ENCODE peak calls at places on chromosome 3, in seven cellular contexts. One of them, this sample, is unnamed.

GRCh38 chr3:12716605-12717121 is 42.4 kb downstream of the TMEM40 start:
- DNase-seq in AG08396: no peak
- DNase-seq in AG04450: no peak
- DNase-seq in stimulated activated CD8-positive, alpha-beta memory T cell treated with anti-CD3 and anti-CD28 coated beads, Interleukin-15, amount 100 ng/mL, for 4 hours: no peak
- DNase-seq in left colon: no peak
- DNase-seq in body of pancreas: no peak
- DNase-seq in endothelial cell: no peak
- DNase-seq in this sample: no peak

GRCh38 chr3:150133293-150133692 is 162.6 kb upstream of the PFN2 start:
- DNase-seq in AG08396: no peak
- DNase-seq in AG04450: no peak
- DNase-seq in stimulated activated CD8-positive, alpha-beta memory T cell treated with anti-CD3 and anti-CD28 coated beads, Interleukin-15, amount 100 ng/mL, for 4 hours: no peak
- DNase-seq in left colon: no peak
- DNase-seq in body of pancreas: no peak
- DNase-seq in endothelial cell: no peak
- DNase-seq in this sample: no peak

GRCh38 chr3:72176537-72177041 is 391.6 kb upstream of the PROK2 start:
- DNase-seq in AG08396: no peak
- DNase-seq in AG04450: no peak
- DNase-seq in stimulated activated CD8-positive, alpha-beta memory T cell treated with anti-CD3 and anti-CD28 coated beads, Interleukin-15, amount 100 ng/mL, for 4 hours: no peak
- DNase-seq in left colon: no peak
- DNase-seq in body of pancreas: no peak
- DNase-seq in endothelial cell: no peak
- DNase-seq in this sample: no peak

GRCh38 chr3:82103241-82103640 is 341.8 kb upstream of the GBE1 start:
- DNase-seq in AG08396: no peak
- DNase-seq in AG04450: no peak
- DNase-seq in stimulated activated CD8-positive, alpha-beta memory T cell treated with anti-CD3 and anti-CD28 coated beads, Interleukin-15, amount 100 ng/mL, for 4 hours: no peak
- DNase-seq in left colon: no peak
- DNase-seq in body of pancreas: no peak
- DNase-seq in endothelial cell: no peak
- DNase-seq in this sample: no peak

GRCh38 chr3:115518100-115518852 is 105.0 kb upstream of the GAP43 start:
- DNase-seq in AG08396: peak; percentile 60
- DNase-seq in AG04450: peak; percentile 65
- DNase-seq in stimulated activated CD8-positive, alpha-beta memory T cell treated with anti-CD3 and anti-CD28 coated beads, Interleukin-15, amount 100 ng/mL, for 4 hours: no peak
- DNase-seq in left colon: no peak
- DNase-seq in body of pancreas: no peak
- DNase-seq in endothelial cell: no peak
- DNase-seq in this sample: peak; percentile 74

GRCh38 chr3:56467801-56468183 is 475 bp downstream of the ERC2 start:
- DNase-seq in AG08396: no peak
- DNase-seq in AG04450: no peak
- DNase-seq in stimulated activated CD8-positive, alpha-beta memory T cell treated with anti-CD3 and anti-CD28 coated beads, Interleukin-15, amount 100 ng/mL, for 4 hours: no peak
- DNase-seq in left colon: no peak
- DNase-seq in body of pancreas: peak; percentile 15
- DNase-seq in endothelial cell: peak; percentile 28
- DNase-seq in this sample: no peak

GRCh38 chr3:15299036-15299435 is 33.4 kb downstream of the SH3BP5 start:
- DNase-seq in AG08396: no peak
- DNase-seq in AG04450: no peak
- DNase-seq in stimulated activated CD8-positive, alpha-beta memory T cell treated with anti-CD3 and anti-CD28 coated beads, Interleukin-15, amount 100 ng/mL, for 4 hours: no peak
- DNase-seq in left colon: no peak
- DNase-seq in body of pancreas: peak; percentile 89
- DNase-seq in endothelial cell: no peak
- DNase-seq in this sample: no peak

GRCh38 chr3:170909129-170909903 is 879 bp upstream of the EIF5A2 start:
- DNase-seq in AG08396: peak; percentile 82
- DNase-seq in AG04450: peak; percentile 89
- DNase-seq in stimulated activated CD8-positive, alpha-beta memory T cell treated with anti-CD3 and anti-CD28 coated beads, Interleukin-15, amount 100 ng/mL, for 4 hours: no peak
- DNase-seq in left colon: no peak
- DNase-seq in body of pancreas: no peak
- DNase-seq in endothelial cell: no peak
- DNase-seq in this sample: peak; percentile 97

GRCh38 chr3:194046995-194047681 is 88.8 kb upstream of the HES1 start:
- DNase-seq in AG08396: no peak
- DNase-seq in AG04450: no peak
- DNase-seq in stimulated activated CD8-positive, alpha-beta memory T cell treated with anti-CD3 and anti-CD28 coated beads, Interleukin-15, amount 100 ng/mL, for 4 hours: no peak
- DNase-seq in left colon: peak; percentile 83
- DNase-seq in body of pancreas: peak; percentile 78
- DNase-seq in endothelial cell: no peak
- DNase-seq in this sample: no peak

GRCh38 chr3:150613709-150614480 is 10.8 kb downstream of the SELENOT start:
- DNase-seq in AG08396: no peak
- DNase-seq in AG04450: no peak
- DNase-seq in stimulated activated CD8-positive, alpha-beta memory T cell treated with anti-CD3 and anti-CD28 coated beads, Interleukin-15, amount 100 ng/mL, for 4 hours: no peak
- DNase-seq in left colon: no peak
- DNase-seq in body of pancreas: no peak
- DNase-seq in endothelial cell: no peak
- DNase-seq in this sample: no peak

GRCh38 chr3:65548848-65549625 is 489.7 kb downstream of the MAGI1 start:
- DNase-seq in AG08396: peak; percentile 36
- DNase-seq in AG04450: no peak
- DNase-seq in stimulated activated CD8-positive, alpha-beta memory T cell treated with anti-CD3 and anti-CD28 coated beads, Interleukin-15, amount 100 ng/mL, for 4 hours: no peak
- DNase-seq in left colon: peak; percentile 27
- DNase-seq in body of pancreas: no peak
- DNase-seq in endothelial cell: peak; percentile 49
- DNase-seq in this sample: no peak

GRCh38 chr3:41199866-41200668 is 762 bp downstream of the CTNNB1 start:
- DNase-seq in AG08396: peak; percentile 63
- DNase-seq in AG04450: no peak
- DNase-seq in stimulated activated CD8-positive, alpha-beta memory T cell treated with anti-CD3 and anti-CD28 coated beads, Interleukin-15, amount 100 ng/mL, for 4 hours: no peak
- DNase-seq in left colon: peak; percentile 39
- DNase-seq in body of pancreas: peak; percentile 21
- DNase-seq in endothelial cell: no peak
- DNase-seq in this sample: no peak

This sample was measured in HS-5.